ENCODE peak calls at places on chromosomes 4 and X, in four cellular contexts. Z, O, F and V are unnamed samples.

GRCh38 chrX:7028246-7028645 is 119.3 kb upstream of the STS start:
- DNase-seq in Z (no peak), F (no peak), O (no peak), V (no peak)

GRCh38 chrX:48685416-48685815 is 1.8 kb downstream of the WAS start:
- DNase-seq in Z (no peak), O (no peak), F (no peak), V (no peak)

GRCh38 chr4:10031663-10032590 is 10.6 kb upstream of the SLC2A9 start:
- DNase-seq in F (no peak), O (no peak), Z (no peak), V (no peak)

GRCh38 chr4:154234576-154234975 is 257.0 kb downstream of the DCHS2 start:
- DNase-seq in O (no peak), F (peak; percentile 10), Z (no peak), V (no peak)

GRCh38 chr4:76704133-76704881 is 193.6 kb downstream of the SOWAHB start:
- DNase-seq in F (no peak), Z (no peak), O (no peak), V (no peak)

GRCh38 chrX:21972721-21973120 is 32.2 kb downstream of the SMS start:
- DNase-seq in O (no peak), Z (no peak), F (no peak), V (no peak)

GRCh38 chrX:2500091-2500680 is 590 bp downstream of the DHRSX start:
- DNase-seq in Z (peak; percentile 18), O (peak; percentile 74), F (peak; percentile 51), V (peak; percentile 45)

GRCh38 chrX:129658429-129658828 is 3.7 kb upstream of the APLN start:
- DNase-seq in O (no peak), F (no peak), Z (no peak), V (no peak)

GRCh38 chr4:138981930-138982390 is 33.6 kb upstream of the NOCT start:
- DNase-seq in F (no peak), Z (peak; percentile 35), O (no peak), V (no peak)

GRCh38 chrX:94560930-94561329 is 886.9 kb downstream of the FAM133A start:
- DNase-seq in F (no peak), O (no peak), Z (no peak), V (no peak)

GRCh38 chr4:47876310-47876709 is 38.1 kb downstream of the NFXL1 start:
- DNase-seq in Z (no peak), F (no peak), O (no peak), V (no peak)
- TF ChIP-seq ELF4 in Z (no peak), F (no peak), O (no peak), V (no peak)

GRCh38 chr4:1223841-1224809 is 24.8 kb downstream of the CTBP1 start:
- DNase-seq in Z (no peak), F (no peak), O (no peak), V (no peak)

GRCh38 chr4:1227817-1228216 is 21.1 kb downstream of the CTBP1 start:
- DNase-seq in O (no peak), F (no peak), Z (no peak), V (no peak)

GRCh38 chr4:1226167-1226514 is 22.8 kb downstream of the CTBP1 start:
- DNase-seq in F (no peak), O (no peak), Z (no peak), V (no peak)

GRCh38 chr4:1225272-1226166 is 23.4 kb downstream of the CTBP1 start:
- DNase-seq in F (no peak), O (no peak), Z (no peak), V (no peak)

GRCh38 chr4:1226598-1226997 is 22.3 kb downstream of the CTBP1 start:
- DNase-seq in F (no peak), Z (no peak), O (no peak), V (no peak)
- TF ChIP-seq ELF4 in F (no peak), Z (no peak), O (no peak), V (no peak)

DNA sequence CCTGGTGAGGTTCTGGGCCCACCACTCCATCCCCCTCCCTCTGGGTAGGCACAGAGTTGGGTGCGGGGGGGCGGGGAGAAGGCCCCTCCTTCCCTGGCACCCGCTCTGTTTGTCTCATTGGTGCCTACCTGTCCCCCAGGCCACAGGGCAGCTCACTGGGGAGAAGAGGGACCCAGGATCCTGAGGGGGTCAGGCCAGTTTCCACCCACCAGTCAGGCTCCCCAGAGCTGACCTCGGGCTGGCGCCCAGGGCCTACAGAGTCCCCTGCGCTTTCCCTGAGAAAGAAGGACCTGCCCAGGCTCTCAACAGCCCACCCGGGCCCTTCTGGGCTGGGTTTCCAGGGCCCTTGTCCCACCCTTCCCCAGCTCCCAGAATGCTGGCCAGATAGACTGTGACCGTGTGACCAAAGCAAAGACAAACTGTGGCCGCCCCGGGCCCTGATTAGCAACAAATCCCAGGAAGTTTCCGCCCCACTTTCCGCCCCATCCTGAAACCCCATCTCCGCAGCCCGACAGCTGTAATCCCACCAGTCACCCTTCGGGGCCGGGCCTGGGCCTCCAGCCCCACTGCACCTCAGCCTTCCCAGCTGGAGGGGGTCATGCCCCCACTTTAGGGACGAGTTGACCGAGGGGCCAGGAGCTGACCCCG is 33.8 kb upstream of the FGFR3 start:
- DNase-seq in O (no peak), Z (no peak), F (no peak), V (no peak)
- TF ChIP-seq ELF4 in O (no peak), Z (no peak), F (no peak), V (no peak)

DNA sequence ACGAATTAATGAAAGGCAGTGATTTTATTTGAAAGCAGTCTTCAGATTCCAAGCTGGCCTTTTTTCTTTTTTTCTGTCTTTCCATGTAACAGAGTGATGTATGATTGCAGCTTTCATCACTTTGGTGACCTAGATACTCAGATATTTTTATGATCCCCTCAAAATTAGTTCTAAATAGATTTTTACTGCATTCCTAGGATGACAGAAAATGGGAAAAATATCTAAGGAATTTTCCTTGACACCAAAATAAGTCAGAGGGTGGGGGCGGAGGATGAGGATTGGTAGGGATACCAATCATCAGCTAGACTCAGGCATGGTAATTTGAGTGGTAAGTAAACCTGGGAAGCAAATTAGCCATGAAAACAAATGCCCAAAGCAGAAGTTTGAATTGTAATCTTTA is 11.9 kb upstream of the HMGB2 start:
- DNase-seq in O (no peak), Z (no peak), F (no peak), V (no peak)
- TF ChIP-seq ELF4 in O (no peak), Z (no peak), F (no peak), V (no peak)

DNA sequence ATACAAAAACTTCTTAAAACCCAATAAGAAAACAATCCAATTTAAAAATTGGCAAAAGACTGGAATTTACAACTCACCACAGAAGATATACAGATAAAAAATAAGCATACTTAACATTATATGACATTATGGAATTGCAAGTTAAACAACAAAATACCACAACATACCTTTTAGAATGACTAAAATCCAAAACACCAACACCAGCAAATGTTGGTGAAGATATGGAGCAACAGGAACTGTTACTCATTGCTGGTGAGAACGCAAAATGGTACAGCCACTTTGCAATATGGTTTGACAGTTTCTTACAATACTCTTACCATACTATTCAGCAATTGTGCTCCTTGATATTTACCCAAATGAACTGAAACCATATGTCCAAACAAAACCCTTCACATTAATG is 112.4 kb downstream of the ADGRL3 start:
- DNase-seq in Z (no peak), F (no peak), O (no peak), V (no peak)
- TF ChIP-seq ELF4 in Z (no peak), F (no peak), O (no peak), V (no peak)

DNA sequence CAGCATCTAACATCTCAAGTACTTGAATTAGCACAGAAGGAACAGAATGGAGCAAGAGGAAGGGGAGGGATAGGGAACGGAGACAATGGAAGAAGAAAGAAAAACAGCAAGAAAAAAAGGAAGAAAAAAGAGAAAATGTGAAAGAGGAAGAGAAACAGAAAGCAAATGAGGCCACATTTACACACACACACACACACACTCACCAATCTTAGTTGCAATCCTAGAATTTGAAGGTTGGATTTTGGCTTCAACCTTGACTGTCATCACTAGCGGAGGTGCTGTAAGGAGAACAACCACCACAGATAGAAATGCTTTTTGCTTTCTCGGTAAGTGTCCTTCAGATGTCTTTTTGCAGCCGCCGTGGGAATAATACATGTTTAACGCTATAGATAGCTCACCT is 327.1 kb upstream of the NWD2 start:
- DNase-seq in Z (no peak), O (no peak), F (no peak), V (no peak)
- TF ChIP-seq ELF4 in Z (no peak), O (no peak), F (no peak), V (no peak)

DNA sequence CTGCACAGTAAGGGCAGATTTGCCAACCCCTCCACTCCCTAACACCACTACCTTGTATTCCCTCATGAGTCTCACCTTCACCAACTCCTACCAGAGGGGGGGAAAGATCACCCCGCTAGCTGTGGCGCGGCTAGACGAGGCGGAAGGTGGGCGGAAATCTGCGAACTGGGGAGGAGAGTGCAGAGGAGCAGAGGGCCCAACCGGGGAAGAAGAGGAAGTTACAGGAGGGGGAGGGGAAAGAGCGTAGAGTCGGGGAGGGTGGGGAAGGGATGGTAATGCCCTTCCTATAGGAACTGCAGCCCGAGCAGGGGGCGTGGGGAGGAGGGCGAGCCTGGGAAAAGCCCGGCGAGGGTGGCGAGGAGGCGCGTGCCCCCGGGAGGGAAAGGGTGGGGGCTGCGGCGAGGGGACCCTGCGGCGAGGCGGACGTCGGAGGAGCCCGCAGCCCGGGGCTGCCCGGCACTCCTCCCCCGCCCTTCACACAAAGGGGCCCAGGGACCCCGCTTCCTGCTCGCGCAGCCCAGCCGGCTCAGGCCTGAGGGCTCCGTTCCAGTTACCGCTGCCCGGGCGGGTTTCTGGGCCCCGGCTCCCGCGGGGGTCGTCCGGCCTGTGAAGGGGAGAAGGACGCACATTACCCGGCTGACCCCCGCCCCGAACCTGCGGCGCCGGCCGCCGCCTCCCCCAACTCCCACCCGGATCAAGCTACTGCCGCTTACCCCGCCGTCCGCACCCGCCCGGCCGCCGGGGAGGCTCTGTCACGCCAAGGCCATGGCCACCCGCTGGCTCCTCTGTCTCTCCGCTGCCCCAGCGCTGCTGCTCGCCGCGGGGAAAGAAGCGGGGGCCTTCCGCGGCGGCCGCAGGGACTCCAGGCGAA is 1.8 kb downstream of the RAP2C start:
- DNase-seq in O (peak; percentile 68), Z (peak; percentile 77), F (peak; percentile 58), V (peak; percentile 77)
- TF ChIP-seq ELF4 in O (no peak), Z (no peak), F (no peak), V (no peak)